ENCODE peak calls at places on chromosome 16, in five cellular contexts. Q is esophagus muscularis mucosa, W is epithelial cell of esophagus, N is foreskin fibroblast, A is heart left ventricle. P is an unnamed sample.
A peak's percentile ranks its signal among the peaks of the same experiment; 100 is the strongest.

GRCh38 chr16:77406680-77407079 is 28.2 kb downstream of the ADAMTS18 start:
- DNase-seq in Q (no peak), W (no peak), N (no peak), A (no peak), P (no peak)

GRCh38 chr16:61730997-61731396 is 305.2 kb downstream of the CDH8 start:
- DNase-seq in Q (no peak), W (no peak), N (no peak), A (no peak), P (no peak)

GRCh38 chr16:84266451-84266850 is 26.6 kb upstream of the KCNG4 start:
- DNase-seq in Q (no peak), W (peak; percentile 59), N (peak; percentile 40), A (peak; percentile 61), P (no peak)

GRCh38 chr16:84930298-84931106 is 80.8 kb downstream of the ZDHHC7 start:
- DNase-seq in Q (no peak), W (no peak), N (no peak), A (no peak), P (no peak)

GRCh38 chr16:85473909-85474640 is 139.0 kb upstream of the GSE1 start:
- DNase-seq in Q (no peak), W (no peak), N (peak; percentile 28), A (no peak), P (no peak)

GRCh38 chr16:31200821-31201510 is 1.6 kb downstream of the PYCARD start:
- DNase-seq in Q (no peak), W (peak; percentile 41), N (peak; percentile 55), A (no peak), P (no peak)

GRCh38 chr16:88938933-88939813 is 37.8 kb downstream of the CBFA2T3 start:
- DNase-seq in Q (no peak), W (no peak), N (no peak), A (peak; percentile 61), P (no peak)

GRCh38 chr16:67480833-67481560 is at the start of gene ATP6V0D1:
- DNase-seq in Q (peak; percentile 100), W (peak; percentile 98), N (peak; percentile 98), A (peak; percentile 99), P (peak; percentile 99)

GRCh38 chr16:57480754-57481230 is 5.5 kb downstream of the DOK4 start:
- DNase-seq in Q (no peak), W (no peak), N (no peak), A (no peak), P (no peak)

GRCh38 chr16:29994613-29995329 is 646 bp downstream of the HIRIP3 start:
- DNase-seq in Q (no peak), W (peak; percentile 91), N (peak; percentile 76), A (peak; percentile 61), P (no peak)

GRCh38 chr16:77853125-77853524 is 64.8 kb downstream of the VAT1L start:
- DNase-seq in Q (no peak), W (no peak), N (no peak), A (no peak), P (no peak)

GRCh38 chr16:78748471-78748929 is 649.0 kb downstream of the WWOX start:
- DNase-seq in Q (no peak), W (peak; percentile 78), N (no peak), A (no peak), P (no peak)

GRCh38 chr16:53558665-53559064 is 55.7 kb upstream of the AKTIP start:
- DNase-seq in Q (no peak), W (no peak), N (no peak), A (no peak), P (no peak)

GRCh38 chr16:48609453-48610023 is 442 bp downstream of the N4BP1 start:
- DNase-seq in Q (no peak), W (peak; percentile 39), N (peak; percentile 20), A (peak; percentile 83), P (no peak)

GRCh38 chr16:11602321-11602720 is 15.6 kb upstream of the LITAF start:
- DNase-seq in Q (no peak), W (no peak), N (no peak), A (no peak), P (no peak)

GRCh38 chr16:81804134-81804610 is 25.1 kb downstream of the PLCG2 start:
- DNase-seq in Q (no peak), W (no peak), N (no peak), A (no peak), P (no peak)

GRCh38 chr16:3157229-3158013 is 22.6 kb downstream of the ZNF213 start:
- DNase-seq in Q (no peak), W (peak; percentile 92), N (peak; percentile 91), A (peak; percentile 57), P (no peak)

GRCh38 chr16:74997042-74997491 is 1.8 kb upstream of the ZNRF1 start:
- DNase-seq in Q (no peak), W (peak; percentile 32), N (no peak), A (no peak), P (peak; percentile 56)

GRCh38 chr16:57892041-57892440 is 78.9 kb downstream of the CNGB1 start:
- DNase-seq in Q (no peak), W (peak; percentile 85), N (peak; percentile 41), A (no peak), P (no peak)

GRCh38 chr16:75206749-75207451 is at the start of gene CTRB2:
- DNase-seq in Q (no peak), W (no peak), N (no peak), A (no peak), P (no peak)

GRCh38 chr16:24539850-24540484 is 601 bp downstream of the RBBP6 start:
- DNase-seq in Q (no peak), W (peak; percentile 54), N (no peak), A (peak; percentile 74), P (no peak)

GRCh38 chr16:59341368-59341767 is 607.3 kb upstream of the GOT2 start:
- DNase-seq in Q (no peak), W (no peak), N (no peak), A (no peak), P (no peak)